ENCODE peak calls at places on chromosomes 7 and 10, in six cellular contexts. T is upper lobe of right lung, Z is Peyer's patch, E is heart right ventricle, D is aorta, W is mesendoderm. C is an unnamed sample. For H3K36me3, the result is how much of the 10 kb centered on the place peaks cover.

GRCh38 chr7:47317537-47317936 is 264.4 kb downstream of the TNS3 start:
- DNase-seq in D (no peak), T (no peak), E (no peak), Z (no peak), W (no peak), C (no peak)

GRCh38 chr10:32104622-32105509 is 48.6 kb upstream of the KIF5B start:
- DNase-seq in E (no peak), D (no peak), W (no peak), T (no peak), Z (no peak), C (no peak)

GRCh38 chr7:113086431-113086888 is at the start of gene GPR85:
- DNase-seq in E (peak), W (peak), T (peak), Z (peak), D (peak), C (peak)

GRCh38 chr7:147412782-147413186 is 1177.8 kb upstream of the C7orf33 start:
- DNase-seq in W (no peak), T (no peak), Z (no peak), E (no peak), D (no peak), C (no peak)

GRCh38 chr10:43212043-43212721 is 54.7 kb downstream of the RASGEF1A start:
- DNase-seq in W (no peak), E (peak), D (peak), T (peak), Z (peak), C (peak)

GRCh38 chr7:141699860-141700259 is 2.1 kb downstream of the DENND11 start:
- DNase-seq in E (no peak), Z (no peak), W (no peak), T (no peak), D (no peak), C (no peak)

GRCh38 chr7:68421712-68422111 is 1176.6 kb upstream of the AUTS2 start:
- DNase-seq in E (no peak), D (no peak), Z (no peak), W (no peak), T (no peak), C (no peak)

GRCh38 chr7:42186181-42186580 is 50.8 kb downstream of the GLI3 start:
- DNase-seq in Z (no peak), D (no peak), T (no peak), E (no peak), W (peak), C (no peak)

GRCh38 chr10:35573786-35574185 is 31.4 kb upstream of the GJD4 start:
- DNase-seq in D (no peak), E (no peak), T (no peak), Z (no peak), W (no peak), C (no peak)

GRCh38 chr10:33697016-33697415 is 362.5 kb upstream of the NRP1 start:
- DNase-seq in D (no peak), W (no peak), E (no peak), Z (no peak), T (no peak), C (no peak)

GRCh38 chr10:78301481-78301880 is 267.8 kb downstream of the RPS24 start:
- DNase-seq in T (peak), W (no peak), Z (no peak), E (no peak), D (no peak), C (no peak)

GRCh38 chr7:137986252-137987010 is 15.5 kb downstream of the CREB3L2 start:
- DNase-seq in E (peak), T (no peak), D (no peak), W (no peak), Z (no peak), C (no peak)

GRCh38 chr10:121579656-121580055 is 18.6 kb downstream of the FGFR2 start:
- DNase-seq in T (no peak), E (no peak), W (peak), D (no peak), Z (no peak), C (no peak)

GRCh38 chr10:102735065-102735562 is 8.6 kb upstream of the WBP1L start:
- DNase-seq in Z (no peak), E (no peak), W (peak), D (peak), T (no peak), C (no peak)

GRCh38 chr7:122949186-122949585 is 46.3 kb downstream of the TAS2R16 start:
- DNase-seq in W (no peak), Z (no peak), T (no peak), E (no peak), D (no peak), C (no peak)

GRCh38 chr7:31340603-31341002 is at the start of gene NEUROD6:
- DNase-seq in Z (no peak), D (no peak), T (no peak), E (no peak), W (no peak), C (no peak)

DNA sequence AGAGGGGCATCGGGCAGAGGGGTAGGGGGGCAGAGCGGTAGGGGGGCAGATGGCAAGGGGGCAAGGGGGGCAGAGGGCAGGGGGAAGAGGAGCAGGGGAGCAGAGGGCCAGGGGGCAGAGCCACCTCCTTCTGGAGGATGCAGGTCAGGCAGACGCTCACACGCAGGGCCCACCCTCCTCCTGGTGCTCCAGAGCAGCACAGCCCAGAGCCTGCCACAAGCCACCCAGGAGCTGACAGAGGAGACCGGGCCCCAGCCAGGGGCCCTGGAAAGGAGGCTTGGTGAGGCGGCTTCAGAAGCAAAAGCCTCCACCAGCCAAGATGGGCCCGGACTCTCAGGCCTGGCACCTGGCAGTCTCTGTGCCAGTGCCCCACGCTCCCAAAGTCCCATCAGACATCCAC is 13.1 kb downstream of the MAD1L1 start:
- DNase-seq in Z (no peak), D (no peak), E (no peak), W (no peak), T (no peak), C (no peak)
- H3K36me3 ChIP-seq in Z (under half), D (under half), E (under half), W (under half), T (half or more), C (under half)

DNA sequence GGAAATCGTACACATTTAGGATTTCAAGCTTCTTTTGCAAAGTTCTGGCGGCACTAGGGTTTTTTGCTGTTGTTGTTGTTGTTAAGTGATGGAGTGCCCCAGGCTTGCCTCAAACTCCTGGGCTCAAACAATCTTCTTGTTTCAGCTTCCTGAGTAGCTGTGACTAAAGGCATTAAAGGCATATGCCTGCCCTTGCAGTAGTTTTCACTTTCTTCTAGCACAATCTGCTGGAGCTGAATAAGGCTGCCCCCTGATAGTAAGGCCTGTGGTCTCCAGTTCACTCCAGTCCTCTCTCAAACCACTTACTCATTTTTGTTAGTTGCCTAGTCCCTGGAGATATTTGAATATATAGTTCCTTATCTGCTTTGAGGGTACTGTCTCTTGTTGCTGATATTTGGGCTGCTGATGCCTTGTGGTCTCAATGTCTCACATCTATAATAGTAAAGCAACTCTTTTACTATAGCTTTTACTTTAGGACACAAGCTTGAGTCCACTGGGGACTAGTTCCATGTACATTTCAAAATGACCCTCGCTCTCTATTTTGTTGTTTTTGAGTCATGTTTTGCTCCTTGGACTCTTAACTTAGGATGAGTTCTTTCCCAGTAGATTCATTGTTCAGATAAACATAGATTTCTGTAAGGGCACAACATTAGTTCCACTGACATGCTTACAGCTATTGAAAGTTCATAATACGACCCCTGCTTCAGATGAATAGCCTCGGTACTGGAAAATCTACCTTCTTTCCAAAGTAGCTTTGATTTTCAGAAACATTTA is 25.5 kb downstream of the PHF14 start:
- DNase-seq in E (no peak), W (no peak), T (no peak), D (no peak), Z (no peak), C (no peak)
- H3K36me3 ChIP-seq in E (under half), W (under half), T (under half), D (under half), Z (under half), C (under half)

DNA sequence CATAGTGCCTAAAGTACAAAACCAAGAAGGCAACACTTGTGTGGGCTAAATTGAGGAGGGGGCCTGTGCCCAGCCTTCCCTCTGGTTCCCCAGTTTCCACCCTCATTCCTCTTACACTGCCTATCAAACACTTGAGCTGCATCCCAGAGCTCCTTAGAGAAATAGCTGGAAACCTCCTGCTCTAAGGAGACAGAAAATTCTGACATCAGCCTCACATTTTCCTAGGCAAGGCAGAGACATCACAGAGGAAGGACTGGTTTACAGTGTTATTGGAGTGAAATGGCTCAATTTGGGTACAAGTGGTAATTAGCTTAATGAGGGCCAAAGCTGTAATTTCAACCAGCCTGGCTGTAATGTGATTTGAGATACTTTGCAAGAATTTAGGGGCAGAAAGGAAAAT is 192.3 kb upstream of the AOAH start:
- DNase-seq in E (no peak), Z (no peak), D (no peak), W (no peak), T (no peak), C (no peak)
- H3K36me3 ChIP-seq in E (under half), Z (under half), D (under half), W (under half), T (under half), C (under half)

DNA sequence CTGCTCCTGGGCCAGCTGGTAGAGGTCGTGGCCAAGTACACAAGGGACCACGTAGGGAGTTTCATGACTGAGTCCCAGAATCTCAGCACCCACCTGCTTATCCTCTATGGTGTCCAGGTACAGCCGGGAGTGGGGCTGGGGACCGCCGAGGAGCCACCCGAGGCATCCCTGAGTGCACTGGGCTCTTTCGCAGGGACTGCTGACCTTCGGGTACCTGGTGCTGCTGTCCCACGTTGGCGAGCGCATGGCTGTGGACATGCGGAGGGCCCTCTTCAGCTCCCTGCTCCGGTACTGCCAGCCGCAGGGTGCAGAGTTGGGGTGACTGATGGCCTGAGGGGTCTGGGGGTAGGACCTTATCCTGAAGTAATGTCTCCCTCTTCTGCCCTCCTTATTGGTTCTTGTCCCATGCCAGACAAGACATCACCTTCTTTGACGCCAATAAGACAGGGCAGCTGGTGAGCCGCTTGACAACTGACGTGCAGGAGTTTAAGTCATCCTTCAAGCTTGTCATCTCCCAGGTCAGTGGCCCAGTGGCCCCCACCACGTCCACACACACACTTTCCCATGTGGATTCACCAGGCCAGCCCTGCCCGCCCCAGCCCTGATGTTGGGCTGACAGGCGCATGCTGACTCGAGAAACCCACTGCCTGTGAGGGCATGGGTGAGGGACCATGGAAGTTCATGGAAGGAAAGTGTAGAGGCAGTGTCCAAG is 6.2 kb downstream of the ABCB8 start:
- DNase-seq in T (no peak), W (no peak), Z (no peak), D (no peak), E (no peak), C (no peak)
- H3K36me3 ChIP-seq in T (under half), W (under half), Z (under half), D (under half), E (under half), C (under half)

GRCh38 chr10:119928411-119928810 is 35.9 kb downstream of the SEC23IP start:
- DNase-seq in E (no peak), T (no peak), W (no peak), D (no peak), Z (no peak), C (no peak)
- H3K36me3 ChIP-seq in E (under half), T (half or more), W (under half), D (under half), Z (under half), C (under half)

GRCh38 chr7:157635669-157636068 is 298.9 kb downstream of the DNAJB6 start:
- DNase-seq in D (no peak), W (no peak), T (no peak), E (no peak), Z (no peak), C (no peak)

GRCh38 chr7:157635148-157635500 is 298.3 kb downstream of the DNAJB6 start:
- DNase-seq in W (no peak), E (no peak), T (peak), D (no peak), Z (no peak), C (no peak)

GRCh38 chr7:157640144-157640543 is 303.3 kb downstream of the DNAJB6 start:
- DNase-seq in T (no peak), Z (no peak), D (no peak), E (no peak), W (no peak), C (no peak)

GRCh38 chr7:157638563-157638962 is 301.8 kb downstream of the DNAJB6 start:
- DNase-seq in T (no peak), D (no peak), Z (no peak), W (no peak), E (no peak), C (no peak)

DNA sequence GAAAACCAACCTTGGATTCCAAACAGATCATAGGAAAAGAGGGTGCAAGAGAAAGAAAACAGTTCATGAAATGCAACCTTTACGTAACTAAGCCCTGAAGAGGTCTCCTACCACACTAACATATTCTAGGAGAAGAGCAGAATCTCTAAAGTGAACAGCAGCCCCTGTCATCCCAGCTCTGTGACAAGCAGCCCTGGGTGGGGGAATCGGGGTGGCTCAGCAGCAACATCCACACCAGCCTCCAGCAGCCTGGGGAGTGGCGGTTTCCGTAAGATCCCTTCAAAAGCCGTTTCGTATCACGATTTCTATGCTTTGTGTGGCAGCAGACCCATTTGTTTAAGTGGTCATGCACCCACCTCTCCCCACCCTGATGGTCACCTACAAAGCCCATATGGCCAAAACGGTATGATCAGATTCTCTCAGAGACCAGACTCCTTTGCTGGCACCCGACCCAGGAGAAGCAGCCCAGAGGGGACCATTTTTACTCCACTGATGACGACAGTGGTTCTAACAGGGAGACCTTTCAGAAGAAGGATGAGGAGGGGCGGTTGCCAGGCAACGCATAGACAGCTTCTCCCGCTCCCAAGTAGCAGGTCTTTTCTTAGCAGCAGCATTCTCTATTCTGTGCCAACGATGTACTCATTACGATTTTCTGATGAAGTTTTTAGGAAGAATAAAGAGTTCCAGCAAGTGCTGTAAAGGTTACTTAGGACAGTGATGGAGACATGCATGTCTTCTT is 300.6 kb downstream of the DNAJB6 start:
- DNase-seq in E (no peak), D (no peak), T (no peak), W (no peak), Z (no peak), C (no peak)
- H3K36me3 ChIP-seq in E (under half), D (under half), T (under half), W (under half), Z (under half), C (under half)

DNA sequence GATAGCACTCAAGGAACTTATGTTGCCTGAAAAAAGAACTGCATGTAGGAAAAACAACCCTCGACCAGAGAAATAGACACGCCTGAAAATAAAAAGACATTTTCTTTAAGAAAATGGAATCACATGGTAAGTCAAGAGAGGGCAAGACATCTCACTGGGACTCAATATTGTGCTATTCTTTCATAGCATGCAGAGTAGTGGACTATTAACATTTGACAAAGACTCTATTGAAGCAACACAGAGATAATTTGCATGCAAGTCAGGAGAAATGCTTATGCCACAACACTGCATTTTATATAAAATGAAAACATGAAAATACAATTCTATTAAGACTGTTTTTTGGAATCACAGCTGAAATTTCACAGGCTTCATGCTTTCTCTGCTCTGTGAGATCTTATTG is 77.9 kb upstream of the RHOBTB1 start:
- DNase-seq in T (no peak), E (no peak), Z (no peak), W (no peak), D (no peak), C (no peak)
- H3K36me3 ChIP-seq in T (under half), E (under half), Z (under half), W (under half), D (under half), C (under half)

C was measured in kidney.